ENCODE peak calls at places on chromosomes 13 and 19, in eight cellular contexts. D, S, Q, P, M, Y, R and U are unnamed samples.

GRCh38 chr13:90696254-90696653 is 651.2 kb upstream of the MIR17HG start:
- DNase-seq in D (no peak), S (no peak), Q (no peak), P (peak; percentile 74), M (peak; percentile 86), Y (no peak), R (no peak), U (no peak)

GRCh38 chr19:1619094-1619439 is 13.8 kb upstream of the UQCR11 start:
- DNase-seq in D (no peak), S (no peak), Q (no peak), P (no peak), M (no peak), Y (no peak), R (no peak), U (no peak)

GRCh38 chr19:18932216-18932841 is 8.7 kb downstream of the HOMER3 start:
- DNase-seq in D (peak; percentile 90), S (peak; percentile 81), Q (peak; percentile 60), P (peak; percentile 55), M (peak; percentile 35), Y (peak; percentile 74), R (peak; percentile 67), U (no peak)

GRCh38 chr13:77425705-77426104 is 98.8 kb upstream of the MYCBP2 start:
- DNase-seq in D (no peak), S (no peak), Q (no peak), P (no peak), M (no peak), Y (no peak), R (no peak), U (no peak)

GRCh38 chr13:35789335-35790166 is 313.1 kb upstream of the MAB21L1 start:
- DNase-seq in D (no peak), S (no peak), Q (no peak), P (peak; percentile 63), M (peak; percentile 43), Y (no peak), R (no peak), U (no peak)

GRCh38 chr13:32476021-32476731 is 48.2 kb upstream of the N4BP2L1 start:
- DNase-seq in D (no peak), S (no peak), Q (no peak), P (no peak), M (no peak), Y (no peak), R (no peak), U (no peak)

GRCh38 chr19:1133471-1133929 is 29.7 kb downstream of the GPX4 start:
- DNase-seq in D (peak; percentile 88), S (no peak), Q (peak; percentile 51), P (no peak), M (no peak), Y (no peak), R (peak; percentile 57), U (no peak)

GRCh38 chr19:47275866-47276461 is 1.3 kb downstream of the INAFM1 start:
- DNase-seq in D (no peak), S (peak; percentile 71), Q (no peak), P (peak; percentile 64), M (peak; percentile 73), Y (peak; percentile 72), R (no peak), U (no peak)

GRCh38 chr19:2735374-2735773 is 4.4 kb downstream of the SLC39A3 start:
- DNase-seq in D (no peak), S (no peak), Q (no peak), P (no peak), M (no peak), Y (no peak), R (no peak), U (no peak)

GRCh38 chr13:109494955-109495354 is 291.4 kb downstream of the IRS2 start:
- DNase-seq in D (no peak), S (no peak), Q (no peak), P (peak; percentile 89), M (peak; percentile 84), Y (no peak), R (no peak), U (no peak)

GRCh38 chr13:90336507-90336906 is 1011.0 kb upstream of the MIR17HG start:
- DNase-seq in D (no peak), S (no peak), Q (no peak), P (no peak), M (no peak), Y (no peak), R (no peak), U (no peak)

GRCh38 chr19:50711805-50712204 is 7.8 kb downstream of the SHANK1 start:
- DNase-seq in D (no peak), S (no peak), Q (no peak), P (no peak), M (no peak), Y (no peak), R (no peak), U (no peak)

GRCh38 chr13:113638173-113638746 is 19.7 kb downstream of the ATP4B start:
- DNase-seq in D (no peak), S (peak; percentile 6), Q (no peak), P (no peak), M (no peak), Y (no peak), R (no peak), U (no peak)

GRCh38 chr19:7226749-7227148 is 67.5 kb downstream of the INSR start:
- DNase-seq in D (no peak), S (no peak), Q (no peak), P (peak; percentile 56), M (no peak), Y (no peak), R (no peak), U (no peak)